ENCODE peak calls at places on chromosomes 12 and 14, in eight cellular contexts. G is memory B cell; A is NCI-H1105 treated with DMSO at 0.1 percent for 48 hours; I is activated effector memory CD4-positive, alpha-beta T cell treated with anti-CD3 and anti-CD28 coated beads, Interleukin-2, amount 50 U/mL, for 16 hours; H is type B pancreatic cell; K is NCI-H2171 treated with DMSO at 0.1 percent for 48 hours; P is NCI-H2081 treated with DMSO at 0.1 percent for 48 hours; U is LoVo. S is an unnamed sample.
A peak's percentile ranks its signal among the peaks of the same experiment; 100 is the strongest.

GRCh38 chr14:49497725-49498348 is 88.3 kb downstream of the RPS29 start:
- DNase-seq in G (no peak), A (peak; percentile 76), I (no peak), H (no peak), K (peak; percentile 75), P (peak; percentile 47), U (peak; percentile 74), S (no peak)

GRCh38 chr12:108649668-108650067 is 16.0 kb upstream of the SELPLG start:
- DNase-seq in G (no peak), A (no peak), I (no peak), H (no peak), K (no peak), P (no peak), U (peak; percentile 34), S (no peak)

GRCh38 chr14:99946652-99947489 is 118.4 kb upstream of the EVL start:
- DNase-seq in G (peak; percentile 66), A (peak; percentile 44), I (peak; percentile 86), H (no peak), K (peak; percentile 70), P (no peak), U (peak; percentile 16), S (no peak)

GRCh38 chr14:53638966-53639365 is 317.7 kb downstream of the BMP4 start:
- DNase-seq in G (no peak), A (no peak), I (no peak), H (no peak), K (no peak), P (no peak), U (no peak), S (no peak)

GRCh38 chr12:91414147-91414546 is 231.5 kb upstream of the DCN start:
- DNase-seq in G (no peak), A (no peak), I (no peak), H (no peak), K (no peak), P (no peak), U (no peak), S (no peak)

GRCh38 chr12:72025524-72025923 is 86.9 kb downstream of the TPH2 start:
- DNase-seq in G (no peak), A (no peak), I (no peak), H (no peak), K (no peak), P (no peak), U (no peak), S (no peak)

GRCh38 chr14:71703477-71703876 is 228.8 kb upstream of the RGS6 start:
- DNase-seq in G (no peak), A (peak; percentile 64), I (no peak), H (no peak), K (peak; percentile 95), P (no peak), U (no peak), S (no peak)

GRCh38 chr14:69573841-69574265 is 818 bp downstream of the CCDC177 start:
- DNase-seq in G (no peak), A (peak; percentile 79), I (no peak), H (no peak), K (peak; percentile 99), P (no peak), U (no peak), S (no peak)

GRCh38 chr12:7142057-7142644 is 12.0 kb downstream of the CLSTN3 start:
- DNase-seq in G (peak; percentile 44), A (peak; percentile 41), I (peak; percentile 84), H (no peak), K (peak; percentile 76), P (no peak), U (peak; percentile 12), S (no peak)

GRCh38 chr12:10226086-10226485 is 13.4 kb downstream of the GABARAPL1 start:
- DNase-seq in G (no peak), A (no peak), I (no peak), H (no peak), K (no peak), P (no peak), U (no peak), S (no peak)

GRCh38 chr12:62715086-62715786 is 219.7 kb downstream of the PPM1H start:
- DNase-seq in G (no peak), A (no peak), I (no peak), H (no peak), K (no peak), P (no peak), U (no peak), S (no peak)

GRCh38 chr14:69574266-69574953 is at the start of gene CCDC177:
- DNase-seq in G (peak; percentile 72), A (peak; percentile 88), I (peak; percentile 91), H (peak; percentile 82), K (peak; percentile 96), P (no peak), U (peak; percentile 39), S (no peak)

GRCh38 chr14:63308723-63309317 is 9.9 kb downstream of the GPHB5 start:
- DNase-seq in G (no peak), A (peak; percentile 62), I (no peak), H (no peak), K (peak; percentile 72), P (no peak), U (peak; percentile 34), S (no peak)